ENCODE peak calls at places on chromosomes 6 and 20, in six cellular contexts. U, J, L, T, F and I are unnamed samples.

GRCh38 chr6:1348675-1349074 is 36.8 kb downstream of the FOXQ1 start:
- DNase-seq in U (no peak), J (no peak), L (no peak), T (peak), F (peak), I (no peak)

GRCh38 chr6:55748880-55749279 is 126.5 kb downstream of the BMP5 start:
- DNase-seq in U (no peak), J (no peak), L (no peak), T (no peak), F (no peak), I (no peak)

GRCh38 chr6:19413323-19413722 is 423.8 kb upstream of the ID4 start:
- DNase-seq in U (no peak), J (peak), L (no peak), T (peak), F (peak), I (no peak)

GRCh38 chr6:15709665-15710269 is 46.9 kb upstream of the DTNBP1 start:
- DNase-seq in U (no peak), J (no peak), L (no peak), T (no peak), F (no peak), I (no peak)

GRCh38 chr20:43949741-43950618 is 35.3 kb downstream of the TOX2 start:
- DNase-seq in U (no peak), J (no peak), L (no peak), T (no peak), F (no peak), I (no peak)

GRCh38 chr6:24658573-24659511 is 7.9 kb downstream of the TDP2 start:
- DNase-seq in U (no peak), J (no peak), L (no peak), T (peak), F (peak), I (no peak)

GRCh38 chr6:36098920-36099647 is 31.2 kb upstream of the MAPK13 start:
- DNase-seq in U (no peak), J (no peak), L (no peak), T (no peak), F (peak), I (no peak)

GRCh38 chr20:59939052-59939878 is 840 bp downstream of the PPP1R3D start:
- DNase-seq in U (no peak), J (no peak), L (peak), T (no peak), F (no peak), I (no peak)

GRCh38 chr6:156924241-156924640 is 147.1 kb downstream of the ARID1B start:
- DNase-seq in U (no peak), J (no peak), L (no peak), T (no peak), F (no peak), I (no peak)

GRCh38 chr20:12557224-12557623 is 451.5 kb upstream of the SPTLC3 start:
- DNase-seq in U (no peak), J (no peak), L (no peak), T (no peak), F (no peak), I (no peak)

GRCh38 chr20:7650481-7650880 is 289.8 kb downstream of the HAO1 start:
- DNase-seq in U (no peak), J (no peak), L (no peak), T (peak), F (no peak), I (no peak)

GRCh38 chr6:25175656-25176055 is 103.5 kb upstream of the CARMIL1 start:
- DNase-seq in U (no peak), J (no peak), L (no peak), T (no peak), F (no peak), I (no peak)

GRCh38 chr6:57108691-57109090 is 18.7 kb downstream of the ZNF451 start:
- DNase-seq in U (no peak), J (no peak), L (no peak), T (no peak), F (no peak), I (no peak)

GRCh38 chr6:34519971-34520644 is 36.0 kb downstream of the SPDEF start:
- DNase-seq in U (no peak), J (no peak), L (peak), T (no peak), F (no peak), I (no peak)

GRCh38 chr6:11126876-11127275 is 15.4 kb upstream of the ERVFRD-1 start:
- DNase-seq in U (no peak), J (no peak), L (no peak), T (peak), F (peak), I (no peak)

DNA sequence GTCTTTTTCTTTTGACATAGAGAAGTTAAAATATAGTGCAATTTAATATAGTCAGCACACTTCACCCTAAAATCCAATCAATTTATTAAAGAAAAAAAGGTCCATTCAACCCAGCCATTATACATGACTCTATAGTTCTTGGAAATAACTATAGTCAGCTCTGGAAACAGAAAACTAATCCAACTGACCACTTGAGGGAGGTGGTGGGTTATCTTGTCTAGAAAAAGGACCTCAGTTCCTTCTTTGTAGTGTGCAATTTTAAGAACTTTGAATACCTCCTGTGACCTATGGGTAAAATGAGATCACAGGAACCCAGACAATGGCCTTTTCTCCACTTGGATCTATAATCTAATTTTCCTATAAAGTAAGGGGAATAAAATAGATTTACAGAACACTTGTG is 163.6 kb upstream of the CENPW start:
- DNase-seq in U (no peak), J (no peak), L (no peak), T (no peak), F (peak), I (no peak)
- TF ChIP-seq CTCF in U (no peak), J (peak), L (no peak), T (peak), F (no peak), I (peak)

DNA sequence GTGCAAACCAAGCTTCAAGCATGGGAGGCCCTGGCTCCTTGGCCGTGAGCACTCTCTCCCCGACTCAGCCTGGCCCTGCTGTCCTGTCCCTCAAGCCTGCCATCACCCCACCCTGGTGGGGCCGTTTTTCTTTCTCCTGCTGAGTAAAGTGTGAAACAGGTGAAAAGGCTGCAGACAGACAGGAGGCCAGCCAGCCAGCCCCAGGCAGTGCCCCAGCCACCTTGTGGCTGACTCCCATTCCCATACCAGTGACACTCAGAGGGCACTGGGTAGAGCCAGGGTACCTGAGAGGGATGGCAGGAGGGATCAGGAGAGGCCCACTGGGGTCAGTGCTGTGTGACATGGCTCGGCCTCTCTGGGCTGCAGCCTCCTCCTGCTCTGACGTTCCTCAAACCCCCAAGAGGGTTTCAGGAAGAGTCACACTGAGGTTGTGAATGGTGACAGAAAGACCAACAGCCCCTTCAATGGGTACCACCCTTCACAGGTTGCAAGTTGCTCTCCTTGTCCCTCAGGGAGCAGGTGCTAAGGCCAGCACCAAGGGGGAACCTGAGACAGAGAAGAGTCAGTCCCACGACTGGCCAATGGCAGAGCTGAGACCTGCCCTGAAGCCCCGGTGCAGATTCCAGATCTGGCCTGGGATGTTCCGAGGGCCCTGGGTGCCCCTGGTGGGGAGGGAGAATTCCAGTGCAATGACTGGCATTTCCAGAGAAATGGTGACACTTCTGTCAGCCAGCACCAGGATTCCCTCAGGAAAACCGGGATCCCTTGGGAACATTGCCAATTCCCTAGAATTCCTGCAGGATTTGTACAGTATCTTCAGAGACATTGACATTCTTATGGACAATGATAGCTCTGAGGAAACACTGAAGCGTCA is 35.8 kb upstream of the BPIFA2 start:
- DNase-seq in U (no peak), J (no peak), L (peak), T (no peak), F (no peak), I (no peak)
- TF ChIP-seq CTCF in U (no peak), J (no peak), L (no peak), T (no peak), F (no peak), I (no peak)

GRCh38 chr6:159180001-159180400 is 10.8 kb downstream of the FNDC1 start:
- DNase-seq in U (no peak), J (no peak), L (no peak), T (peak), F (peak), I (no peak)
- TF ChIP-seq CTCF in U (no peak), J (no peak), L (no peak), T (no peak), F (no peak), I (no peak)

DNA sequence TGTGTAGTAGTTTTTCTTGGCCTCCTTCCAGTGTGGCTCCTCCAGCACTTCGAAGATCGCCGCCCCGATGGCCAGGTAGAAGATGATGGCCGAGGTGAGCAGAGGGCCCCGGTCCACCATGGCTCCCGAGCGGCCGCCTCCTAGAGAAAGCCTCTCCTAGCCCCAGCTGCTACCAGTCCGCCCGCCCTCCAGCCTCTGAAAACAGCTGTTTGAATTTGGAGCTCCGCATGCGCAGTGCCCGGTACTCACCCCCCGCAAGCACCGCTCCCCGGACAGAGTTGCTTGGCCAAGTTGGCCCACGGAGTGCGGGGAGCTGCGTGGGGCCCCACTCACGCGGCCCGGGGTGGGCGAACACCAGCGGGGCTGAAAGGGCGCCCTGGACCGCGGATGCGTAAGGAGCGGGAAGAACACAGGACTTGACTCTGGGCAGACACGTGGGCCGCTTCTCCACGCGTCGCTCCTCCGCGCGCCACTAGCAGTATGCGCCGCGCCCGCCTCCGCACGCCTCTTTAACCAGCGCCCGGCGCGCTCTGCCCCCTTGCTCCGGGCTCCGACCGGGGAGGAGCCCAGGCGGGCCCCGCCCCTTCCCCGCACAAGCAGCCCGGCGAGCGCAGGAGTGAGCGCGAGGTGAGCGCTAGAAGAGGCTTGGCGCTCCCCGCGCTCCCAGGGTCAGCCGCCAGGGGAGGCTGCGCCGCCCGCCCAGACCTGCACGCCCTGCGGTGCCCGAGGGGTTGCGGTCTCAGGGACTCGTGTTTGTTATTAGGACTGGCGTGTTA is at the start of gene KCNK5:
- DNase-seq in U (no peak), J (peak), L (peak), T (peak), F (peak), I (peak)
- TF ChIP-seq CTCF in U (peak), J (peak), L (peak), T (peak), F (peak), I (peak)

GRCh38 chr6:84119277-84119676 is 85.7 kb downstream of the MRAP2 start:
- DNase-seq in U (no peak), J (no peak), L (no peak), T (no peak), F (peak), I (no peak)
- TF ChIP-seq CTCF in U (no peak), J (peak), L (no peak), T (no peak), F (no peak), I (peak)

GRCh38 chr6:111852704-111853103 is 20.5 kb downstream of the FYN start:
- DNase-seq in U (no peak), J (no peak), L (no peak), T (peak), F (peak), I (no peak)
- TF ChIP-seq CTCF in U (no peak), J (no peak), L (no peak), T (no peak), F (no peak), I (no peak)

DNA sequence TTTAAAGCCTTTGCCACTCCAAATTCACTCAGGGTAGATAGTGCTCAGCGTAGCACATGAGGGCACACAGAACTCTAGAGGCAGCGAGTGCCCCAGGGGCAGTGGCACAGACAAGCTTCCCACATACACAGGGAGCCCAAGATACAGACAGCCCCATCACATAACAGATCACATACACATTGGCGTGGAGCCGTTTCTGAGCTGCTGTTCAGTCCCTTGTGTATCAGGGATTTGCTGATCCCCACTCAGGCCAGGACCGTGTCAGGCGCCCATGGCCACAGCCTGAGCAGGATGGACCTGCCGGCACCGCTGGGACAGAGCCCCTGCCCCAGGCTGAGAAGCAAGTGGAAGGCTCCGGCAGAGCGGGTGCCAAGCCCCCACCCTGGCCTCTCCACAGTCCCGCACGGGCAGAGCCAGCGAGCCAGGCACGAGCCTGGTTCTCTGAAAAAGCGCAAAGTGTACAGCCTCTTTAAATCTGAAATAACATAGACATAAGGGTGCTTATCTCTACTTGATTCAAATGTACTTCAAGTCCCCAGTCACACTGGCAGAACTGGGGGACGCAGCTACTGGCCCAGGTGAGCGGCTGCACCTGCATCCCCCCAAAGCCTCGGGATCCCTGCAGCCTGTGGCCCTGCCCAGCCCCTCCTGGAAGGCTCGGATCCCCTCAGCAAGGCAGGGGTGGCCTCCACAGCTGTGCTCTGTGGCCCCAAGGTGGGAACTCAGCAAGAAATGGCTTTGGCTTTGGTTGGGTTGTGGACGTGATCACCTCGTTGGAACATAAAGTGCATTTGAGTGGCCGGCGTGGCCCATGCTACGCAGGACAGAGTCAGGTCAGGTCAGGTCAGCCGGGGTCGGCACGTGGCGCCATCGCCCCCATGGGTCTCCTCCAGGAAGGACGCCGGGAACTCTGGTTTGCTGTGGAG is 231.3 kb downstream of the ERMARD start:
- DNase-seq in U (no peak), J (no peak), L (no peak), T (no peak), F (no peak), I (no peak)
- TF ChIP-seq CTCF in U (no peak), J (no peak), L (no peak), T (no peak), F (no peak), I (no peak)